ENCODE peak calls at places on chromosome 4, in nine cellular contexts. K, U, R, B, O, H, Y, T and I are unnamed samples.
A peak's percentile ranks its signal among the peaks of the same experiment; 100 is the strongest.

GRCh38 chr4:83905952-83906351 is 370.0 kb downstream of the GPAT3 start:
- DNase-seq in T (no peak), H (no peak), U (no peak), R (no peak), O (no peak), B (no peak), K (peak; percentile 17), Y (peak; percentile 13), I (no peak)

GRCh38 chr4:100280807-100281206 is 90.5 kb upstream of the DDIT4L start:
- DNase-seq in K (no peak), U (no peak), R (no peak), Y (no peak), O (no peak), T (no peak), H (no peak), B (no peak), I (no peak)

GRCh38 chr4:136461533-136461932 is 1070.8 kb downstream of the PCDH18 start:
- DNase-seq in B (no peak), H (no peak), O (no peak), U (no peak), Y (no peak), K (no peak), R (no peak), T (no peak), I (no peak)

GRCh38 chr4:102449751-102450352 is 51.3 kb upstream of the NFKB1 start:
- DNase-seq in B (peak; percentile 55), Y (peak; percentile 75), U (no peak), R (no peak), K (peak; percentile 24), O (no peak), H (peak; percentile 7), T (peak; percentile 46), I (no peak)

GRCh38 chr4:52659016-52659721 is at the start of gene USP46:
- DNase-seq in B (peak; percentile 80), T (peak; percentile 82), K (peak; percentile 66), O (peak; percentile 73), Y (peak; percentile 89), U (peak; percentile 91), R (peak; percentile 71), H (peak; percentile 39), I (peak; percentile 57)

GRCh38 chr4:38092701-38093100 is 132.5 kb downstream of the PTTG2 start:
- DNase-seq in O (no peak), T (no peak), Y (no peak), K (no peak), B (no peak), H (no peak), U (no peak), R (no peak), I (no peak)

GRCh38 chr4:30716671-30717207 is 3.4 kb upstream of the PCDH7 start:
- DNase-seq in Y (peak; percentile 64), R (no peak), U (no peak), H (no peak), B (no peak), O (no peak), T (no peak), K (peak; percentile 33), I (no peak)

GRCh38 chr4:78732332-78733104 is 43.6 kb upstream of the BMP2K start:
- DNase-seq in O (no peak), U (no peak), B (no peak), Y (no peak), H (no peak), K (no peak), R (no peak), T (no peak), I (no peak)

GRCh38 chr4:180641495-180641894 is 1601.7 kb upstream of the TENM3 start:
- DNase-seq in T (no peak), B (no peak), H (no peak), Y (no peak), O (no peak), K (no peak), U (no peak), R (no peak), I (no peak)
- H3K27ac ChIP-seq in T (no peak overlapping the region), B (no peak overlapping the region), H (no peak overlapping the region), Y (no peak overlapping the region), O (no peak overlapping the region), K (no peak overlapping the region), U (no peak overlapping the region), R (no peak overlapping the region), I (no peak overlapping the region)

GRCh38 chr4:106284227-106284626 is 31.8 kb downstream of the TBCK start:
- DNase-seq in Y (no peak), R (no peak), B (no peak), U (no peak), T (no peak), O (no peak), K (no peak), H (no peak), I (no peak)
- H3K27ac ChIP-seq in Y (no peak overlapping the region), R (no peak overlapping the region), B (no peak overlapping the region), U (no peak overlapping the region), T (no peak overlapping the region), O (no peak overlapping the region), K (no peak overlapping the region), H (no peak overlapping the region), I (no peak overlapping the region)

GRCh38 chr4:130573742-130574141 is 1477.8 kb downstream of the C4orf33 start:
- DNase-seq in H (no peak), T (no peak), U (no peak), B (no peak), K (no peak), O (no peak), R (no peak), Y (no peak), I (no peak)
- H3K27ac ChIP-seq in H (no peak overlapping the region), T (no peak overlapping the region), U (no peak overlapping the region), B (no peak overlapping the region), K (no peak overlapping the region), O (no peak overlapping the region), R (no peak overlapping the region), Y (no peak overlapping the region), I (no peak overlapping the region)

GRCh38 chr4:174352405-174352804 is 68.7 kb downstream of the CEP44 start:
- DNase-seq in O (no peak), Y (no peak), K (no peak), R (no peak), B (no peak), T (no peak), U (no peak), H (no peak), I (no peak)
- H3K27ac ChIP-seq in O (no peak overlapping the region), Y (no peak overlapping the region), K (no peak overlapping the region), R (no peak overlapping the region), B (no peak overlapping the region), T (no peak overlapping the region), U (no peak overlapping the region), H (no peak overlapping the region), I (no peak overlapping the region)

GRCh38 chr4:184645904-184646610 is 3.2 kb downstream of the CASP3 start:
- DNase-seq in K (no peak), O (no peak), B (no peak), H (no peak), T (peak; percentile 21), R (no peak), Y (no peak), U (no peak), I (no peak)

GRCh38 chr4:184641022-184641421 is 8.2 kb downstream of the CASP3 start:
- DNase-seq in K (no peak), B (no peak), U (no peak), Y (no peak), T (no peak), H (no peak), O (no peak), R (no peak), I (no peak)

GRCh38 chr4:184644553-184645307 is 4.5 kb downstream of the CASP3 start:
- DNase-seq in K (no peak), R (no peak), H (no peak), O (no peak), T (no peak), B (no peak), Y (no peak), U (no peak), I (no peak)

GRCh38 chr4:184647391-184648101 is 1.7 kb downstream of the CASP3 start:
- DNase-seq in H (no peak), R (no peak), O (no peak), T (no peak), B (no peak), U (no peak), Y (no peak), K (no peak), I (no peak)

DNA sequence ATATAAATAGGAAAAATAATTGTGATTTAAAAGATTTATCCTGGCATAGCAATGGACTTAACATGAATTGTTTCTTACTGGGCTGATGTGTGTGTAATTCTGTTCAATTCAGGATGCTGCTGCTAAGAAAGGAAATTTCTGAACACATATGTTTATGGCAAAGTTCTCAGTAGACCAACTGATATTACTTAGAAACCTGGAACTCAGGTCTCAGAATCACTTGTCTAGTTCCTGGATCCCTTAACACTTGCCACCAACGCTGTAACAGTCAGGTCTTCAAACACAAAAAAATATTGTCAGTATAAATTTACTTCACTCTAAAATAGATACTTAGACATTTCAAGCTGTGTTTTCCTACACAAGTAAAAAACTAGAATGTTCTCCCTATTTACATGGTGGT is 5.5 kb downstream of the CASP3 start:
- DNase-seq in T (no peak), H (no peak), R (no peak), B (no peak), U (no peak), O (no peak), K (no peak), Y (no peak), I (no peak)
- H3K27ac ChIP-seq in T (no peak overlapping the region), H (no peak overlapping the region), R (no peak overlapping the region), B (no peak overlapping the region), U (no peak overlapping the region), O (no peak overlapping the region), K (no peak overlapping the region), Y (no peak overlapping the region), I (no peak overlapping the region)